ENCODE peak calls at places on chromosomes 13 and 19, in four cellular contexts. One of them, this sample, is unnamed.

GRCh38 chr13:26558074-26558805 is 757 bp downstream of the WASF3 start:
- DNase-seq in K562: no peak
- DNase-seq in HepG2: no peak
- DNase-seq in A549: no peak
- DNase-seq in this sample: peak

GRCh38 chr13:32362574-32362973 is 47.3 kb downstream of the BRCA2 start:
- DNase-seq in HepG2: no peak
- DNase-seq in A549: no peak
- DNase-seq in K562: no peak
- DNase-seq in this sample: no peak

GRCh38 chr19:43450545-43450997 is 14.8 kb downstream of the LYPD3 start:
- DNase-seq in HepG2: no peak
- DNase-seq in A549: no peak
- DNase-seq in K562: no peak
- DNase-seq in this sample: no peak

GRCh38 chr13:40149611-40150283 is 494.3 kb downstream of the COG6 start:
- DNase-seq in HepG2: no peak
- DNase-seq in A549: peak
- DNase-seq in K562: no peak
- DNase-seq in this sample: no peak

GRCh38 chr19:40584007-40584406 is 7.3 kb downstream of the SHKBP1 start:
- DNase-seq in A549: no peak
- DNase-seq in K562: no peak
- DNase-seq in HepG2: no peak
- DNase-seq in this sample: peak

GRCh38 chr19:49564616-49565045 is 15.7 kb downstream of the NOSIP start:
- DNase-seq in A549: no peak
- DNase-seq in HepG2: no peak
- DNase-seq in K562: no peak
- DNase-seq in this sample: no peak

GRCh38 chr13:102227696-102228095 is 174.2 kb downstream of the FGF14 start:
- DNase-seq in K562: no peak
- DNase-seq in HepG2: no peak
- DNase-seq in A549: no peak
- DNase-seq in this sample: no peak

GRCh38 chr19:49859838-49860715 is 7.3 kb downstream of the PNKP start:
- DNase-seq in K562: no peak
- DNase-seq in HepG2: no peak
- DNase-seq in A549: no peak
- DNase-seq in this sample: no peak

GRCh38 chr13:73210218-73210883 is 151.5 kb downstream of the KLF5 start:
- DNase-seq in K562: no peak
- DNase-seq in HepG2: peak
- DNase-seq in A549: no peak
- DNase-seq in this sample: no peak

GRCh38 chr19:18487576-18488402 is 34.1 kb downstream of the ELL start:
- DNase-seq in HepG2: no peak
- DNase-seq in A549: no peak
- DNase-seq in K562: no peak
- DNase-seq in this sample: no peak

GRCh38 chr19:29641597-29641996 is 23.7 kb upstream of the PLEKHF1 start:
- DNase-seq in HepG2: no peak
- DNase-seq in A549: no peak
- DNase-seq in K562: no peak
- DNase-seq in this sample: no peak

GRCh38 chr19:46376241-46377153 is 29.6 kb downstream of the PPP5C start:
- DNase-seq in HepG2: no peak
- DNase-seq in K562: no peak
- DNase-seq in A549: no peak
- DNase-seq in this sample: no peak

GRCh38 chr13:23723463-23723862 is 153.3 kb downstream of the TNFRSF19 start:
- DNase-seq in A549: no peak
- DNase-seq in HepG2: no peak
- DNase-seq in K562: no peak
- DNase-seq in this sample: no peak

GRCh38 chr13:37681295-37682032 is 82.9 kb upstream of the POSTN start:
- DNase-seq in A549: no peak
- DNase-seq in K562: no peak
- DNase-seq in HepG2: no peak
- DNase-seq in this sample: no peak

GRCh38 chr19:44904426-44904994 is 1.1 kb upstream of the APOE start:
- DNase-seq in K562: peak
- DNase-seq in HepG2: peak
- DNase-seq in A549: no peak
- DNase-seq in this sample: peak

GRCh38 chr19:10975374-10976036 is 14.7 kb downstream of the SMARCA4 start:
- DNase-seq in A549: no peak
- DNase-seq in HepG2: no peak
- DNase-seq in K562: no peak
- DNase-seq in this sample: no peak

GRCh38 chr19:33392341-33393285 is 19.1 kb downstream of the CEBPG start:
- DNase-seq in A549: no peak
- DNase-seq in K562: no peak
- DNase-seq in HepG2: peak
- DNase-seq in this sample: no peak

GRCh38 chr13:73303858-73304257 is 245.1 kb downstream of the KLF5 start:
- DNase-seq in K562: no peak
- DNase-seq in A549: no peak
- DNase-seq in HepG2: no peak
- DNase-seq in this sample: no peak

GRCh38 chr13:113275387-113275786 is 21.7 kb upstream of the LAMP1 start:
- DNase-seq in K562: peak
- DNase-seq in A549: peak
- DNase-seq in HepG2: peak
- DNase-seq in this sample: peak

GRCh38 chr13:114140131-114140908 is 7.9 kb upstream of the RASA3 start:
- DNase-seq in A549: no peak
- DNase-seq in K562: no peak
- DNase-seq in HepG2: no peak
- DNase-seq in this sample: no peak

GRCh38 chr13:21435710-21436151 is 23.4 kb downstream of the ZDHHC20 start:
- DNase-seq in K562: peak
- DNase-seq in HepG2: peak
- DNase-seq in A549: peak
- DNase-seq in this sample: no peak

GRCh38 chr13:113730145-113730750 is 28.8 kb upstream of the TMEM255B start:
- DNase-seq in A549: no peak
- DNase-seq in HepG2: no peak
- DNase-seq in K562: no peak
- DNase-seq in this sample: no peak

GRCh38 chr13:42466609-42467008 is 107.3 kb upstream of the TNFSF11 start:
- DNase-seq in K562: no peak
- DNase-seq in HepG2: no peak
- DNase-seq in A549: no peak
- DNase-seq in this sample: no peak

GRCh38 chr13:43307921-43308433 is 284.6 kb downstream of the DNAJC15 start:
- DNase-seq in K562: no peak
- DNase-seq in A549: no peak
- DNase-seq in HepG2: peak
- DNase-seq in this sample: no peak

GRCh38 chr19:13849991-13850909 is 26.7 kb upstream of the NANOS3 start:
- DNase-seq in K562: peak
- DNase-seq in HepG2: peak
- DNase-seq in A549: no peak
- DNase-seq in this sample: peak

GRCh38 chr13:51426982-51427381 is 25.9 kb downstream of the INTS6 start:
- DNase-seq in HepG2: no peak
- DNase-seq in K562: no peak
- DNase-seq in A549: no peak
- DNase-seq in this sample: no peak

GRCh38 chr19:56951672-56952071 is 111.1 kb upstream of the PEG3 start:
- DNase-seq in A549: no peak
- DNase-seq in HepG2: no peak
- DNase-seq in K562: no peak
- DNase-seq in this sample: no peak

GRCh38 chr19:56949651-56950050 is 109.1 kb upstream of the PEG3 start:
- DNase-seq in K562: no peak
- DNase-seq in A549: no peak
- DNase-seq in HepG2: no peak
- DNase-seq in this sample: no peak

GRCh38 chr19:56947206-56947605 is 106.7 kb upstream of the PEG3 start:
- DNase-seq in K562: no peak
- DNase-seq in A549: no peak
- DNase-seq in HepG2: no peak
- DNase-seq in this sample: no peak

GRCh38 chr19:56942749-56943148 is 102.2 kb upstream of the PEG3 start:
- DNase-seq in HepG2: no peak
- DNase-seq in K562: peak
- DNase-seq in A549: no peak
- DNase-seq in this sample: no peak

DNA sequence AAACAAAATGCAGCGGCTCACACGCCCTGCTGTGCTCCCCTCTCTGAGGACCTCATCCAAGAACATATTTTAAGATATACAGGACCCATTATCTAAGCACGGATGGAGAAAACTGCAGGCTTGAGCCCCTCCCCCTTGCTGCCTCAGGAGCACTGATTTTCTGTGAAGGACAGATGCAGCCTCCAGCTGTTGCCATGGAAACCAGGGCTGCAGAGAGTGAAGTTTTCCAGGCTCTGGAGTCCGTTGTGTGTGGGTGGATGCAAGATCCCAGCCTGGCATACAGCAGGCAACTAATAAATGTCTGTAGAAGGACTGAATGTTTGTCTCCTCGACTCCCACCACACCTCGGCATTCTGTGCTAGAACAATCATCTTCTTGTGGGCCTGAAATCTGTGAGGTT is 105.6 kb upstream of the PEG3 start:
- DNase-seq in K562: no peak
- DNase-seq in A549: no peak
- DNase-seq in HepG2: no peak
- DNase-seq in this sample: no peak
- H3K4me2 ChIP-seq in K562: no peak
- H3K4me2 ChIP-seq in A549: no peak
- H3K4me2 ChIP-seq in HepG2: no peak
- H3K4me2 ChIP-seq in this sample: no peak

DNA sequence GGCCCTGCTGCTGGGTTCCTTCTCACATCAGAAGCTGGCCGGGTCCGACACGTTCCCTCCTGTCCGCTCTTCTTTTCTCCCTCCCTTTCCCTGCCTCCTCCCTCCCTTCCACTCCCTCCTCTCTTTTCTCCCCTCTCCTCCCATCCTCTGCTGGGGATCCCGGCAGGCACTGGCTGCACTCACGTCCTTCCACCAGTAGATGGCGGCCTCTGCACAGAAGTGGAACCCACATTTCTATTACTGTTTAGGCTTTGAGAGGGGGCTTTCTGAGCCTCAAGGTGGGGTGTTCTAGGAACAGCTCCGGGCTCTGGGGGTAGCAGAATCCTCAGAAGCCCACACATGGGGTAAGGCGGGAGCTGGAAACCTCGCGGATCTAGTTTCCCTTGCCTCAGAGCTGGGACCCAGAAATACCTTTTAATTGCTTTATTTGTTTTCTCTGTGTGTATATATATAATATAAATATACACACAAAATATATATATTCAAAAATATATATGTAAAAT is 294.2 kb downstream of the ZNF536 start:
- DNase-seq in A549: peak
- DNase-seq in K562: peak
- DNase-seq in HepG2: peak
- DNase-seq in this sample: peak
- TF ChIP-seq JUNB in A549: no peak
- TF ChIP-seq JUNB in K562: no peak
- TF ChIP-seq JUNB in HepG2: no peak
- TF ChIP-seq JUNB in this sample: no peak

GRCh38 chr13:85653681-85654080 is 145.5 kb downstream of the SLITRK6 start:
- DNase-seq in HepG2: no peak
- DNase-seq in K562: no peak
- DNase-seq in A549: no peak
- DNase-seq in this sample: no peak
- H3K4me2 ChIP-seq in HepG2: no peak
- H3K4me2 ChIP-seq in K562: no peak
- H3K4me2 ChIP-seq in A549: no peak
- H3K4me2 ChIP-seq in this sample: no peak

GRCh38 chr19:867301-867793 is 7.9 kb downstream of the CFD start:
- DNase-seq in A549: no peak
- DNase-seq in K562: no peak
- DNase-seq in HepG2: no peak
- DNase-seq in this sample: no peak
- TF ChIP-seq JUNB in A549: no peak
- TF ChIP-seq JUNB in K562: no peak
- TF ChIP-seq JUNB in HepG2: no peak
- TF ChIP-seq JUNB in this sample: no peak

DNA sequence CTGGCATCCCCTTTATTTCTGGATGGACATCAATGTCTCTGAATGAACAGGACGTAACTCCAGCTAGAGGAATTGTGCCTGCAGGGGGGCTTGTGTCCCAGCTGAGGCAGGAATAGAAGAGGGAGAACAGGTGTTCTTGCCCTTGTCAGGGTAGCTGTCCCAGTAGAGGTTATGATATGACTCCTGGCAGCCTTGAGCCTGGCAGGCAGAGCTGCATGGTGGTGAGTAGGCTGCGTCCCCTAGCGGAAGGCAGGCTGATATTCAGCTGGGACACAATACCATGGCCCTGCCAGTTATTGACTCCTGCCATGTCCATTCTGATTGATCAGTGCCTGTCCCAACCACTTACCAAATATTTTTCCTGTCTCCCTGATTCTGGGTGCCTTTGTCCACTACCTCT is 197.2 kb downstream of the RAP2A start:
- DNase-seq in HepG2: no peak
- DNase-seq in K562: no peak
- DNase-seq in A549: no peak
- DNase-seq in this sample: peak
- H3K4me2 ChIP-seq in HepG2: no peak
- H3K4me2 ChIP-seq in K562: no peak
- H3K4me2 ChIP-seq in A549: no peak
- H3K4me2 ChIP-seq in this sample: no peak

GRCh38 chr19:39166571-39167391 is 30.0 kb upstream of the NCCRP1 start:
- DNase-seq in A549: no peak
- DNase-seq in HepG2: peak
- DNase-seq in K562: no peak
- DNase-seq in this sample: no peak
- TF ChIP-seq JUNB in A549: no peak
- TF ChIP-seq JUNB in HepG2: no peak
- TF ChIP-seq JUNB in K562: no peak
- TF ChIP-seq JUNB in this sample: no peak